ENCODE peak calls at places on chromosomes 11 and 22, in seven cellular contexts. A, U, C, W, Y, F and D are unnamed samples.

GRCh38 chr22:44701824-44702478 is at the start of gene PRR5:
- DNase-seq in C (peak; percentile 73), W (peak; percentile 95), Y (peak; percentile 94), F (peak; percentile 84), U (peak; percentile 61), A (peak; percentile 87), D (peak; percentile 59)

GRCh38 chr11:22976146-22976545 is 115.9 kb upstream of the CCDC179 start:
- DNase-seq in W (peak; percentile 69), C (no peak), U (peak; percentile 38), Y (peak; percentile 47), F (no peak), A (peak; percentile 74), D (no peak)

GRCh38 chr22:26691377-26691716 is 34.0 kb downstream of the MIAT start:
- DNase-seq in Y (no peak), C (no peak), F (no peak), W (no peak), A (no peak), U (no peak), D (no peak)

GRCh38 chr11:120912504-120912903 is 111.4 kb upstream of the TBCEL start:
- DNase-seq in Y (peak; percentile 53), C (peak; percentile 53), F (peak; percentile 62), U (peak; percentile 27), W (peak; percentile 57), A (no peak), D (peak; percentile 35)

GRCh38 chr11:130815921-130816320 is 100.4 kb downstream of the SNX19 start:
- DNase-seq in U (no peak), C (no peak), Y (no peak), F (no peak), A (no peak), W (no peak), D (no peak)

GRCh38 chr11:7573193-7573557 is 59.4 kb downstream of the PPFIBP2 start:
- DNase-seq in W (no peak), C (no peak), U (no peak), A (no peak), Y (peak; percentile 31), F (peak; percentile 49), D (peak; percentile 13)

GRCh38 chr11:1043563-1044096 is 7.1 kb upstream of the MUC6 start:
- DNase-seq in W (no peak), A (peak; percentile 18), Y (no peak), F (no peak), C (no peak), U (no peak), D (no peak)

GRCh38 chr11:16226245-16226644 is 130.1 kb downstream of the SOX6 start:
- DNase-seq in Y (peak; percentile 41), A (peak; percentile 78), C (peak; percentile 12), U (peak; percentile 22), F (no peak), W (peak; percentile 25), D (peak; percentile 41)

GRCh38 chr11:45273509-45273908 is 12.6 kb downstream of the SYT13 start:
- DNase-seq in A (no peak), U (no peak), C (no peak), Y (no peak), W (no peak), F (no peak), D (no peak)

GRCh38 chr11:1200611-1201191 is 22.2 kb upstream of the MUC5B start:
- DNase-seq in Y (no peak), A (no peak), F (no peak), U (no peak), W (no peak), C (no peak), D (no peak)

GRCh38 chr11:76141901-76142300 is 64.4 kb downstream of the WNT11 start:
- DNase-seq in A (no peak), U (no peak), W (no peak), Y (no peak), F (no peak), C (no peak), D (no peak)

GRCh38 chr11:17782145-17782544 is 47.6 kb downstream of the KCNC1 start:
- DNase-seq in F (no peak), A (no peak), U (no peak), Y (no peak), W (no peak), C (no peak), D (no peak)

GRCh38 chr22:43114958-43115357 is 4.4 kb downstream of the BIK start:
- DNase-seq in W (no peak), A (peak; percentile 67), C (no peak), F (no peak), U (no peak), Y (no peak), D (no peak)

GRCh38 chr11:64369440-64370135 is 10.6 kb downstream of the RPS6KA4 start:
- DNase-seq in A (no peak), U (no peak), W (no peak), F (no peak), C (no peak), Y (no peak), D (no peak)

GRCh38 chr11:26418391-26418790 is 86.5 kb downstream of the ANO3 start:
- DNase-seq in U (no peak), C (no peak), A (no peak), F (peak; percentile 2), W (no peak), Y (no peak), D (no peak)

GRCh38 chr11:128181090-128181485 is 406.3 kb downstream of the ETS1 start:
- DNase-seq in W (peak; percentile 93), F (peak; percentile 11), U (no peak), A (no peak), C (no peak), Y (peak; percentile 96), D (no peak)

GRCh38 chr11:107385361-107385982 is 72.2 kb downstream of the CWF19L2 start:
- DNase-seq in A (no peak), F (peak; percentile 43), U (peak; percentile 13), C (no peak), W (peak; percentile 49), Y (peak; percentile 44), D (peak; percentile 2)

GRCh38 chr11:69055598-69056516 is 7.1 kb downstream of the TPCN2 start:
- DNase-seq in A (no peak), U (no peak), F (no peak), Y (no peak), C (peak; percentile 95), W (no peak), D (no peak)

GRCh38 chr22:40718250-40719204 is 39.2 kb downstream of the MCHR1 start:
- DNase-seq in A (no peak), F (no peak), U (no peak), W (no peak), C (peak; percentile 4), Y (no peak), D (no peak)

GRCh38 chr22:40712311-40712710 is 33.0 kb downstream of the MCHR1 start:
- DNase-seq in Y (no peak), F (no peak), U (no peak), W (no peak), C (no peak), A (no peak), D (no peak)

GRCh38 chr22:40716116-40716515 is 36.8 kb downstream of the MCHR1 start:
- DNase-seq in U (no peak), A (no peak), F (no peak), C (no peak), Y (no peak), W (no peak), D (peak; percentile 35)

GRCh38 chr22:40709752-40710413 is 30.6 kb downstream of the MCHR1 start:
- DNase-seq in F (peak; percentile 84), W (peak; percentile 49), U (no peak), Y (peak; percentile 59), A (no peak), C (no peak), D (no peak)

GRCh38 chr22:40714514-40714966 is 35.3 kb downstream of the MCHR1 start:
- DNase-seq in W (peak; percentile 25), Y (peak; percentile 33), C (no peak), F (peak; percentile 27), A (no peak), U (peak; percentile 89), D (no peak)
- TF ChIP-seq CTCF in W (no peak), Y (no peak), C (no peak), F (no peak), A (no peak), U (no peak), D (no peak)

DNA sequence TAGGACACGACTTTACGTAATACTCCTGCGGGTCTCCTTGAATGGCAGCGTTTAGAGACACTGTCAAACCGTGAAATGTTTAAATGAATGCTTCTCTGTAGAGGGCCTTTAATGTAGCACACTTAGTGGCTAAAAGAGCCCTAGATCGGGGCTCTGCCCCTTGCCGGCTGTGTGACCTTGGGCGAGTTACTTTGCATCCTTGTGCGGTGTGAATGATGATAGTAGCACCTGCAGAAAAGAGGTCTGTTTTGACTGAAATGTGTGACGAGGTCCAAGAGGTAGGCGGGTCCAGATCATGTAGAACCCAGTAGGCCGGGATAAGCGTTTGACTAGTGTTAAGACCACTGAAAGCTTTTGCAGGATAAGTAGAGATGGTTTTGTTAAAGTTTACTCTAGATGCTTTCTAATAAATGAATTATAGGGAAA is 866 bp downstream of the MED17 start:
- DNase-seq in Y (no peak), U (no peak), W (peak; percentile 12), F (peak; percentile 10), A (no peak), C (peak; percentile 46), D (no peak)
- TF ChIP-seq CTCF in Y (no peak), U (no peak), W (no peak), F (no peak), A (no peak), C (no peak), D (no peak)

GRCh38 chr11:10891321-10891720 is 33.5 kb upstream of the ZBED5 start:
- DNase-seq in U (no peak), A (no peak), Y (no peak), C (no peak), W (no peak), F (no peak), D (no peak)

GRCh38 chr11:10894666-10895065 is 36.8 kb upstream of the ZBED5 start:
- DNase-seq in C (no peak), Y (no peak), F (no peak), A (no peak), W (no peak), U (no peak), D (no peak)

GRCh38 chr11:10892250-10892649 is 34.4 kb upstream of the ZBED5 start:
- DNase-seq in F (no peak), W (no peak), C (no peak), A (no peak), U (no peak), Y (no peak), D (no peak)

GRCh38 chr11:10895285-10895684 is 37.4 kb upstream of the ZBED5 start:
- DNase-seq in A (no peak), C (no peak), U (no peak), Y (no peak), W (no peak), F (peak; percentile 17), D (no peak)

GRCh38 chr11:10893713-10894112 is 35.9 kb upstream of the ZBED5 start:
- DNase-seq in A (no peak), U (peak; percentile 62), F (peak; percentile 81), C (no peak), W (peak; percentile 43), Y (peak; percentile 59), D (peak; percentile 41)
- TF ChIP-seq CTCF in A (no peak), U (peak; percentile 18), F (peak; percentile 40), C (no peak), W (no peak), Y (peak; percentile 43), D (peak; percentile 62)

DNA sequence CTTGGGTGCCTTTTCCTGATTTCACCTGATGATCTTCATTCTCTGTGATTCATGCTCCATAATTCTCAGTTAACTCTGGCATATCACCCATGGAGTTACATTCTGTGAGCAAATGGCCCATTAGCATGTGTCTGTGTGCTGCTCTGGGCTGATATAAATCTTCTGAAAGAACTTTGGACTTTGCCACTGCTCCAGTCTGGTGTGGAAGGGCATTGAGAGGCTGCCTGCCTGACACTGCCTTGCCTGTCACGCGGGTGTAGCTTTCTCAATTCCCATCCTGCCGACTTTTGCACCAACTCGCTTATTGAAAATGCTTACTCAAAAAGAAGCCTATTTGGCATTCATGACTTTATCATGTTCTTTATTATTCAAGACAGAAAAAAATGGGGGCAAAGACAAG is 42.2 kb downstream of the FAT3 start:
- DNase-seq in C (no peak), W (no peak), Y (no peak), A (no peak), F (no peak), U (no peak), D (no peak)
- TF ChIP-seq CTCF in C (no peak), W (no peak), Y (no peak), A (no peak), F (no peak), U (no peak), D (no peak)